ENCODE peak calls at places on chromosome 11, in eight cellular contexts. One of them, this sample, is unnamed.

GRCh38 chr11:115141221-115141620 is 363.0 kb downstream of the CADM1 start:
- DNase-seq in A673: no peak
- DNase-seq in Panc1: no peak
- DNase-seq in progenitor cell of endocrine pancreas: no peak
- DNase-seq in GM12865: no peak
- DNase-seq in BJ: no peak
- DNase-seq in mesothelial cell of epicardium: no peak
- DNase-seq in heart right ventricle: no peak
- DNase-seq in this sample: no peak

GRCh38 chr11:105244157-105244820 is 104.7 kb upstream of the CARD18 start:
- DNase-seq in heart right ventricle: peak
- DNase-seq in BJ: peak
- DNase-seq in GM12865: no peak
- DNase-seq in progenitor cell of endocrine pancreas: no peak
- DNase-seq in mesothelial cell of epicardium: no peak
- DNase-seq in A673: peak
- DNase-seq in Panc1: peak
- DNase-seq in this sample: peak

GRCh38 chr11:108958446-108959123 is 293.7 kb downstream of the DDX10 start:
- DNase-seq in mesothelial cell of epicardium: no peak
- DNase-seq in heart right ventricle: no peak
- DNase-seq in GM12865: peak
- DNase-seq in A673: no peak
- DNase-seq in progenitor cell of endocrine pancreas: no peak
- DNase-seq in BJ: no peak
- DNase-seq in Panc1: peak
- DNase-seq in this sample: no peak

GRCh38 chr11:25981998-25982397 is 349.9 kb upstream of the ANO3 start:
- DNase-seq in mesothelial cell of epicardium: no peak
- DNase-seq in Panc1: peak
- DNase-seq in heart right ventricle: peak
- DNase-seq in GM12865: peak
- DNase-seq in A673: peak
- DNase-seq in progenitor cell of endocrine pancreas: no peak
- DNase-seq in BJ: peak
- DNase-seq in this sample: no peak

GRCh38 chr11:130400793-130401483 is 27.5 kb downstream of the ADAMTS8 start:
- DNase-seq in heart right ventricle: peak
- DNase-seq in GM12865: no peak
- DNase-seq in Panc1: no peak
- DNase-seq in mesothelial cell of epicardium: no peak
- DNase-seq in BJ: peak
- DNase-seq in progenitor cell of endocrine pancreas: no peak
- DNase-seq in A673: no peak
- DNase-seq in this sample: no peak

GRCh38 chr11:43681543-43681942 is 1.0 kb downstream of the HSD17B12 start:
- DNase-seq in BJ: no peak
- DNase-seq in progenitor cell of endocrine pancreas: no peak
- DNase-seq in GM12865: no peak
- DNase-seq in A673: peak
- DNase-seq in Panc1: no peak
- DNase-seq in mesothelial cell of epicardium: no peak
- DNase-seq in heart right ventricle: no peak
- DNase-seq in this sample: no peak

GRCh38 chr11:6438979-6439571 is 1.7 kb downstream of the HPX start:
- DNase-seq in mesothelial cell of epicardium: no peak
- DNase-seq in GM12865: peak
- DNase-seq in heart right ventricle: peak
- DNase-seq in progenitor cell of endocrine pancreas: peak
- DNase-seq in Panc1: peak
- DNase-seq in A673: peak
- DNase-seq in BJ: no peak
- DNase-seq in this sample: no peak

GRCh38 chr11:33454264-33454663 is 197.1 kb downstream of the HIPK3 start:
- DNase-seq in mesothelial cell of epicardium: no peak
- DNase-seq in BJ: no peak
- DNase-seq in progenitor cell of endocrine pancreas: no peak
- DNase-seq in A673: no peak
- DNase-seq in Panc1: no peak
- DNase-seq in GM12865: no peak
- DNase-seq in heart right ventricle: no peak
- DNase-seq in this sample: no peak

GRCh38 chr11:120183701-120184141 is 27.1 kb upstream of the OAF start:
- DNase-seq in progenitor cell of endocrine pancreas: peak
- DNase-seq in heart right ventricle: no peak
- DNase-seq in mesothelial cell of epicardium: no peak
- DNase-seq in BJ: no peak
- DNase-seq in A673: no peak
- DNase-seq in Panc1: no peak
- DNase-seq in GM12865: no peak
- DNase-seq in this sample: no peak

GRCh38 chr11:94638278-94638901 is 71.2 kb downstream of the PIWIL4 start:
- DNase-seq in GM12865: no peak
- DNase-seq in heart right ventricle: no peak
- DNase-seq in A673: no peak
- DNase-seq in mesothelial cell of epicardium: no peak
- DNase-seq in Panc1: no peak
- DNase-seq in progenitor cell of endocrine pancreas: no peak
- DNase-seq in BJ: no peak
- DNase-seq in this sample: no peak

GRCh38 chr11:1827095-1827797 is 7.5 kb upstream of the SYT8 start:
- DNase-seq in mesothelial cell of epicardium: no peak
- DNase-seq in GM12865: no peak
- DNase-seq in progenitor cell of endocrine pancreas: no peak
- DNase-seq in Panc1: no peak
- DNase-seq in BJ: no peak
- DNase-seq in heart right ventricle: peak
- DNase-seq in A673: peak
- DNase-seq in this sample: no peak

GRCh38 chr11:67053896-67054850 is 2.5 kb upstream of the RHOD start:
- DNase-seq in Panc1: no peak
- DNase-seq in heart right ventricle: peak
- DNase-seq in A673: peak
- DNase-seq in progenitor cell of endocrine pancreas: peak
- DNase-seq in BJ: no peak
- DNase-seq in mesothelial cell of epicardium: no peak
- DNase-seq in GM12865: peak
- DNase-seq in this sample: no peak

GRCh38 chr11:112886707-112887370 is 74.4 kb upstream of the NCAM1 start:
- DNase-seq in progenitor cell of endocrine pancreas: no peak
- DNase-seq in mesothelial cell of epicardium: no peak
- DNase-seq in BJ: no peak
- DNase-seq in GM12865: no peak
- DNase-seq in Panc1: no peak
- DNase-seq in A673: peak
- DNase-seq in heart right ventricle: no peak
- DNase-seq in this sample: no peak

GRCh38 chr11:114049050-114049449 is 10.5 kb upstream of the ZBTB16 start:
- DNase-seq in Panc1: no peak
- DNase-seq in mesothelial cell of epicardium: no peak
- DNase-seq in progenitor cell of endocrine pancreas: no peak
- DNase-seq in GM12865: no peak
- DNase-seq in heart right ventricle: no peak
- DNase-seq in A673: no peak
- DNase-seq in BJ: no peak
- DNase-seq in this sample: no peak

GRCh38 chr11:121418625-121419114 is 33.4 kb upstream of the SORL1 start:
- DNase-seq in Panc1: no peak
- DNase-seq in BJ: no peak
- DNase-seq in progenitor cell of endocrine pancreas: no peak
- DNase-seq in A673: peak
- DNase-seq in GM12865: peak
- DNase-seq in mesothelial cell of epicardium: no peak
- DNase-seq in heart right ventricle: peak
- DNase-seq in this sample: peak

GRCh38 chr11:126485986-126486635 is 130.6 kb downstream of the ST3GAL4 start:
- DNase-seq in BJ: no peak
- DNase-seq in progenitor cell of endocrine pancreas: no peak
- DNase-seq in A673: no peak
- DNase-seq in mesothelial cell of epicardium: no peak
- DNase-seq in GM12865: no peak
- DNase-seq in heart right ventricle: no peak
- DNase-seq in Panc1: no peak
- DNase-seq in this sample: peak

GRCh38 chr11:126483796-126484195 is 128.3 kb downstream of the ST3GAL4 start:
- DNase-seq in Panc1: no peak
- DNase-seq in A673: no peak
- DNase-seq in mesothelial cell of epicardium: no peak
- DNase-seq in GM12865: no peak
- DNase-seq in progenitor cell of endocrine pancreas: no peak
- DNase-seq in heart right ventricle: no peak
- DNase-seq in BJ: no peak
- DNase-seq in this sample: no peak

GRCh38 chr11:126487711-126488110 is 132.2 kb downstream of the ST3GAL4 start:
- DNase-seq in GM12865: no peak
- DNase-seq in A673: no peak
- DNase-seq in mesothelial cell of epicardium: no peak
- DNase-seq in heart right ventricle: no peak
- DNase-seq in BJ: no peak
- DNase-seq in Panc1: no peak
- DNase-seq in progenitor cell of endocrine pancreas: no peak
- DNase-seq in this sample: peak

GRCh38 chr11:126484266-126484665 is 128.8 kb downstream of the ST3GAL4 start:
- DNase-seq in Panc1: no peak
- DNase-seq in progenitor cell of endocrine pancreas: no peak
- DNase-seq in GM12865: no peak
- DNase-seq in heart right ventricle: no peak
- DNase-seq in mesothelial cell of epicardium: no peak
- DNase-seq in A673: no peak
- DNase-seq in BJ: no peak
- DNase-seq in this sample: no peak

GRCh38 chr11:126485021-126485781 is 129.7 kb downstream of the ST3GAL4 start:
- DNase-seq in progenitor cell of endocrine pancreas: no peak
- DNase-seq in Panc1: no peak
- DNase-seq in BJ: no peak
- DNase-seq in GM12865: peak
- DNase-seq in heart right ventricle: no peak
- DNase-seq in mesothelial cell of epicardium: no peak
- DNase-seq in A673: no peak
- DNase-seq in this sample: peak
- TF ChIP-seq CTCF in progenitor cell of endocrine pancreas: no peak
- TF ChIP-seq CTCF in Panc1: no peak
- TF ChIP-seq CTCF in BJ: peak
- TF ChIP-seq CTCF in GM12865: no peak
- TF ChIP-seq CTCF in heart right ventricle: no peak
- TF ChIP-seq CTCF in mesothelial cell of epicardium: no peak
- TF ChIP-seq CTCF in A673: peak
- TF ChIP-seq CTCF in this sample: no peak

GRCh38 chr11:78041843-78042455 is 18.9 kb upstream of the KCTD14 start:
- DNase-seq in Panc1: no peak
- DNase-seq in progenitor cell of endocrine pancreas: no peak
- DNase-seq in heart right ventricle: no peak
- DNase-seq in mesothelial cell of epicardium: no peak
- DNase-seq in GM12865: no peak
- DNase-seq in A673: no peak
- DNase-seq in BJ: no peak
- DNase-seq in this sample: no peak
- TF ChIP-seq CTCF in Panc1: no peak
- TF ChIP-seq CTCF in progenitor cell of endocrine pancreas: no peak
- TF ChIP-seq CTCF in heart right ventricle: no peak
- TF ChIP-seq CTCF in mesothelial cell of epicardium: no peak
- TF ChIP-seq CTCF in GM12865: no peak
- TF ChIP-seq CTCF in A673: no peak
- TF ChIP-seq CTCF in BJ: no peak
- TF ChIP-seq CTCF in this sample: no peak

DNA sequence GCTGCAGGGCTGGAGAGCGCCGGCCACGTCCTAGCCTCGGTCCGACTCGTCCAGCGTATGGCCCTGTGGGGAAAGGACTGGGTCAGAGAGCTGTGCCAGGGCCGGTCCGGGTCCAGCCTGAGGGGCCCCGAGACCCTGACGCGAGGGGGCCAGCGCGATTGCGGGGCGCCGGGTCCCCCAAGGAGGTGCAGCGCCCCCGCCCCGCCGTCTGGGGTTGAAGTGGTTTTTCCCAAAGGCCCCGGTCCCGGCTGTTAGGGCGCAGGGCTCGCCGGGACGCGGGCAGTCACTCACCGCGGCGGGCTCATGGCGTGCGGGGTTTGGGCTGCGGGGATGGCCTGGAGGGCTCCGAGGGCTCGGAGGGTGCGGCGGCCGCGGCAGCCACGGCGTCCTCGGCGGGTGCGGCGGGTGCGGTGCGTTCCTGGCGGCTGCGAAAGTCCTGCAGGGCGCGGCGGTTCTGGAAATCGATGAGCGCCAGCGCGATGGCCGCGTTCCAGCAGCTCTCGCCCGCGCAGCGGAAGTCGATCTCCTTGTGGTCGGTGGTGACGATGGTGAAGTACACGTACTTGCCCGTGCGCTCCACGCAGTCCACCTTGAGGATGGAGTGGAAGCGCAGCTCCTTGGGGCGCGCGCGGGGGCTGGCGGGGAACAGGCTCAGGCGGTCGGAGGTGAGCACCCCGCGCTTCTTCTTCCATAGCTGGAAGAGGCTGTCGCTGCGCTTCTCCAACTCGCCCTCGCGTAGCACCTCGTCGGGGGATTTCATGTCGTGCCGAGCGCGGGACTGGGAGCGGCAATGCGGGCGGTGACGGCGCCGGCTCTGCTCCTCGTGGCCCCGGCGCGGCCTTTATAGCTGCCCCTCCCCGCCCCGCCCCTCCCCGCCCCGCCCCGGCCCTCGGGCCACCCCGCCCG is at the start of gene PHLDA2:
- DNase-seq in progenitor cell of endocrine pancreas: peak
- DNase-seq in GM12865: peak
- DNase-seq in A673: peak
- DNase-seq in Panc1: no peak
- DNase-seq in BJ: no peak
- DNase-seq in heart right ventricle: peak
- DNase-seq in mesothelial cell of epicardium: peak
- DNase-seq in this sample: peak
- TF ChIP-seq CTCF in progenitor cell of endocrine pancreas: peak
- TF ChIP-seq CTCF in GM12865: no peak
- TF ChIP-seq CTCF in A673: no peak
- TF ChIP-seq CTCF in Panc1: no peak
- TF ChIP-seq CTCF in BJ: no peak
- TF ChIP-seq CTCF in heart right ventricle: no peak
- TF ChIP-seq CTCF in mesothelial cell of epicardium: no peak
- TF ChIP-seq CTCF in this sample: no peak

GRCh38 chr11:133907841-133908241 is 48.9 kb downstream of the IGSF9B start:
- DNase-seq in A673: no peak
- DNase-seq in BJ: no peak
- DNase-seq in heart right ventricle: no peak
- DNase-seq in Panc1: no peak
- DNase-seq in mesothelial cell of epicardium: no peak
- DNase-seq in GM12865: no peak
- DNase-seq in progenitor cell of endocrine pancreas: no peak
- DNase-seq in this sample: peak

GRCh38 chr11:133910101-133910500 is 46.7 kb downstream of the IGSF9B start:
- DNase-seq in A673: no peak
- DNase-seq in heart right ventricle: no peak
- DNase-seq in BJ: no peak
- DNase-seq in GM12865: no peak
- DNase-seq in progenitor cell of endocrine pancreas: no peak
- DNase-seq in mesothelial cell of epicardium: no peak
- DNase-seq in Panc1: no peak
- DNase-seq in this sample: no peak

GRCh38 chr11:133908827-133909226 is 47.9 kb downstream of the IGSF9B start:
- DNase-seq in mesothelial cell of epicardium: no peak
- DNase-seq in heart right ventricle: no peak
- DNase-seq in BJ: no peak
- DNase-seq in A673: no peak
- DNase-seq in Panc1: no peak
- DNase-seq in progenitor cell of endocrine pancreas: no peak
- DNase-seq in GM12865: no peak
- DNase-seq in this sample: no peak

GRCh38 chr11:133913761-133914160 is 43.0 kb downstream of the IGSF9B start:
- DNase-seq in heart right ventricle: no peak
- DNase-seq in mesothelial cell of epicardium: no peak
- DNase-seq in progenitor cell of endocrine pancreas: no peak
- DNase-seq in GM12865: no peak
- DNase-seq in BJ: no peak
- DNase-seq in A673: no peak
- DNase-seq in Panc1: no peak
- DNase-seq in this sample: no peak

GRCh38 chr11:133911169-133911568 is 45.6 kb downstream of the IGSF9B start:
- DNase-seq in progenitor cell of endocrine pancreas: no peak
- DNase-seq in Panc1: no peak
- DNase-seq in GM12865: no peak
- DNase-seq in heart right ventricle: no peak
- DNase-seq in BJ: no peak
- DNase-seq in A673: no peak
- DNase-seq in mesothelial cell of epicardium: no peak
- DNase-seq in this sample: no peak
- TF ChIP-seq CTCF in progenitor cell of endocrine pancreas: peak
- TF ChIP-seq CTCF in Panc1: no peak
- TF ChIP-seq CTCF in GM12865: peak
- TF ChIP-seq CTCF in heart right ventricle: no peak
- TF ChIP-seq CTCF in BJ: no peak
- TF ChIP-seq CTCF in A673: peak
- TF ChIP-seq CTCF in mesothelial cell of epicardium: peak
- TF ChIP-seq CTCF in this sample: no peak

This sample was measured in CD14-positive monocyte.